ENCODE peak calls at places on chromosome 18, in four cellular contexts. One of them, this sample, is unnamed.

GRCh38 chr18:37435996-37436395 is 129.6 kb downstream of the CELF4 start:
- DNase-seq in sigmoid colon: no peak
- DNase-seq in NCI-H345: no peak
- DNase-seq in HEK293T: no peak
- DNase-seq in this sample: no peak

GRCh38 chr18:68121308-68121707 is 593.6 kb downstream of the TMX3 start:
- DNase-seq in sigmoid colon: no peak
- DNase-seq in NCI-H345: no peak
- DNase-seq in HEK293T: peak
- DNase-seq in this sample: no peak

GRCh38 chr18:39845086-39845485 is 2109.9 kb upstream of the PIK3C3 start:
- DNase-seq in HEK293T: no peak
- DNase-seq in NCI-H345: no peak
- DNase-seq in sigmoid colon: no peak
- DNase-seq in this sample: no peak

GRCh38 chr18:35178260-35178659 is 62.6 kb upstream of the ZNF397 start:
- DNase-seq in NCI-H345: no peak
- DNase-seq in HEK293T: no peak
- DNase-seq in sigmoid colon: no peak
- DNase-seq in this sample: no peak

GRCh38 chr18:34492652-34493051 is 217.4 kb upstream of the DTNA start:
- DNase-seq in HEK293T: no peak
- DNase-seq in sigmoid colon: no peak
- DNase-seq in NCI-H345: peak
- DNase-seq in this sample: no peak

GRCh38 chr18:57959278-57959677 is 84.7 kb upstream of the NEDD4L start:
- DNase-seq in NCI-H345: peak
- DNase-seq in sigmoid colon: no peak
- DNase-seq in HEK293T: peak
- DNase-seq in this sample: peak

GRCh38 chr18:58668211-58668610 is 3.1 kb upstream of the MALT1 start:
- DNase-seq in sigmoid colon: no peak
- DNase-seq in NCI-H345: no peak
- DNase-seq in HEK293T: no peak
- DNase-seq in this sample: no peak

GRCh38 chr18:69161383-69162028 is 239.2 kb upstream of the DOK6 start:
- DNase-seq in HEK293T: peak
- DNase-seq in sigmoid colon: no peak
- DNase-seq in NCI-H345: no peak
- DNase-seq in this sample: no peak

GRCh38 chr18:23523429-23524212 is 20.3 kb downstream of the RMC1 start:
- DNase-seq in NCI-H345: no peak
- DNase-seq in sigmoid colon: no peak
- DNase-seq in HEK293T: no peak
- DNase-seq in this sample: no peak

GRCh38 chr18:47215554-47216138 is 35.8 kb downstream of the SKOR2 start:
- DNase-seq in sigmoid colon: no peak
- DNase-seq in HEK293T: peak
- DNase-seq in NCI-H345: peak
- DNase-seq in this sample: peak

GRCh38 chr18:79579807-79580480 is 99.7 kb upstream of the CTDP1 start:
- DNase-seq in sigmoid colon: peak
- DNase-seq in NCI-H345: no peak
- DNase-seq in HEK293T: no peak
- DNase-seq in this sample: no peak

GRCh38 chr18:48184118-48184517 is 225.1 kb downstream of the ZBTB7C start:
- DNase-seq in sigmoid colon: no peak
- DNase-seq in NCI-H345: no peak
- DNase-seq in HEK293T: no peak
- DNase-seq in this sample: no peak

GRCh38 chr18:31199190-31199769 is 36.6 kb upstream of the DSC1 start:
- DNase-seq in sigmoid colon: no peak
- DNase-seq in HEK293T: no peak
- DNase-seq in NCI-H345: no peak
- DNase-seq in this sample: peak

GRCh38 chr18:63679820-63680606 is 18.3 kb upstream of the SERPINB3 start:
- DNase-seq in sigmoid colon: no peak
- DNase-seq in HEK293T: no peak
- DNase-seq in NCI-H345: no peak
- DNase-seq in this sample: no peak

GRCh38 chr18:21955757-21956652 is 213.4 kb upstream of the GATA6 start:
- DNase-seq in NCI-H345: peak
- DNase-seq in HEK293T: peak
- DNase-seq in sigmoid colon: peak
- DNase-seq in this sample: peak

GRCh38 chr18:74540689-74541421 is 6.6 kb downstream of the CNDP1 start:
- DNase-seq in HEK293T: no peak
- DNase-seq in sigmoid colon: no peak
- DNase-seq in NCI-H345: peak
- DNase-seq in this sample: no peak

GRCh38 chr18:76348267-76349066 is 146.6 kb downstream of the ZNF516 start:
- DNase-seq in HEK293T: no peak
- DNase-seq in sigmoid colon: no peak
- DNase-seq in NCI-H345: peak
- DNase-seq in this sample: no peak

GRCh38 chr18:63258749-63259580 is 60.6 kb downstream of the BCL2 start:
- DNase-seq in sigmoid colon: no peak
- DNase-seq in HEK293T: no peak
- DNase-seq in NCI-H345: peak
- DNase-seq in this sample: no peak

GRCh38 chr18:58861353-58861752 is 3.3 kb upstream of the ZNF532 start:
- DNase-seq in sigmoid colon: peak
- DNase-seq in NCI-H345: no peak
- DNase-seq in HEK293T: no peak
- DNase-seq in this sample: no peak